ENCODE peak calls at places on chromosome 2, in four cellular contexts. M, Y, U and T are unnamed samples.

GRCh38 chr2:45902379-45902778 is 250.9 kb downstream of the PRKCE start:
- DNase-seq in M (no peak), Y (no peak), U (no peak), T (no peak)

GRCh38 chr2:210225461-210225798 is 183 bp upstream of the ACADL start:
- DNase-seq in M (no peak), Y (no peak), U (no peak), T (no peak)

GRCh38 chr2:165369936-165370296 is 99.6 kb upstream of the CSRNP3 start:
- DNase-seq in M (no peak), Y (no peak), U (no peak), T (no peak)

GRCh38 chr2:240961878-240962277 is 36.5 kb upstream of the SNED1 start:
- DNase-seq in M (no peak), Y (no peak), U (no peak), T (no peak)

GRCh38 chr2:188582206-188582605 is 290.5 kb downstream of the GULP1 start:
- DNase-seq in M (no peak), Y (peak; percentile 5), U (no peak), T (no peak)

GRCh38 chr2:15748736-15749323 is 157.2 kb downstream of the DDX1 start:
- DNase-seq in M (peak; percentile 55), Y (peak; percentile 23), U (peak; percentile 90), T (no peak)

GRCh38 chr2:186129767-186130581 is 356.1 kb upstream of the ZC3H15 start:
- DNase-seq in M (peak; percentile 42), Y (peak; percentile 65), U (no peak), T (no peak)

GRCh38 chr2:108922141-108922915 is 66.7 kb downstream of the EDAR start:
- DNase-seq in M (no peak), Y (peak; percentile 65), U (peak; percentile 37), T (no peak)

GRCh38 chr2:64379221-64379620 is 74.7 kb upstream of the LGALSL start:
- DNase-seq in M (no peak), Y (no peak), U (no peak), T (no peak)

GRCh38 chr2:172106128-172106961 is 3.6 kb upstream of the DLX2 start:
- DNase-seq in M (no peak), Y (peak; percentile 77), U (peak; percentile 84), T (peak; percentile 79)

GRCh38 chr2:37457401-37457901 is 113.0 kb downstream of the QPCT start:
- DNase-seq in M (no peak), Y (peak; percentile 42), U (no peak), T (no peak)

GRCh38 chr2:217845251-217845650 is 157.5 kb downstream of the TNS1 start:
- DNase-seq in M (no peak), Y (no peak), U (no peak), T (no peak)

GRCh38 chr2:157938556-157938955 is 62.4 kb upstream of the ACVR1 start:
- DNase-seq in M (no peak), Y (no peak), U (no peak), T (no peak)

GRCh38 chr2:168632733-168633132 is 169.7 kb upstream of the NOSTRIN start:
- DNase-seq in M (no peak), Y (peak; percentile 62), U (no peak), T (no peak)

GRCh38 chr2:61161888-61162287 is at the start of gene C2orf74:
- DNase-seq in M (no peak), Y (no peak), U (no peak), T (no peak)

GRCh38 chr2:176553685-176554106 is 284.5 kb downstream of the MTX2 start:
- DNase-seq in M (peak; percentile 32), Y (peak; percentile 74), U (peak; percentile 67), T (peak; percentile 65)

GRCh38 chr2:146661494-146662096 is 1183.2 kb upstream of the ACVR2A start:
- DNase-seq in M (peak; percentile 37), Y (peak; percentile 70), U (peak; percentile 1), T (no peak)

GRCh38 chr2:7956126-7956689 is 725.6 kb upstream of the ID2 start:
- DNase-seq in M (no peak), Y (no peak), U (no peak), T (no peak)

GRCh38 chr2:30270166-30270565 is 38.8 kb downstream of the LBH start:
- DNase-seq in M (no peak), Y (no peak), U (no peak), T (no peak)

GRCh38 chr2:52934354-52934898 is 833.2 kb upstream of the CHAC2 start:
- DNase-seq in M (peak; percentile 91), Y (peak; percentile 80), U (no peak), T (no peak)

GRCh38 chr2:38322224-38322914 is 54.7 kb downstream of the ATL2 start:
- DNase-seq in M (no peak), Y (no peak), U (no peak), T (no peak)

GRCh38 chr2:83112863-83113262 is 1346.2 kb downstream of the SUCLG1 start:
- DNase-seq in M (no peak), Y (no peak), U (no peak), T (no peak)

GRCh38 chr2:200089756-200090109 is 134.4 kb downstream of the MAIP1 start:
- DNase-seq in M (no peak), Y (no peak), U (no peak), T (no peak)